ENCODE peak calls at places on chromosomes 13 and 19, in six cellular contexts. E is heart left ventricle, A is lung, K is ovary, B is Peyer's patch, V is tibial nerve. O is an unnamed sample. For H3K4me1, the result is how much of the 10 kb centered on the place peaks cover.

GRCh38 chr19:39297931-39298634 is 1.9 kb downstream of the IFNL1 start:
- DNase-seq in V (no peak), B (peak), A (no peak), K (no peak), E (no peak), O (no peak)

GRCh38 chr13:34308725-34309124 is 490.8 kb downstream of the RFC3 start:
- DNase-seq in A (no peak), V (no peak), B (no peak), K (no peak), E (no peak), O (no peak)

GRCh38 chr19:18460313-18460712 is 22.4 kb upstream of the ISYNA1 start:
- DNase-seq in V (peak), K (peak), B (no peak), A (no peak), E (peak), O (peak)

GRCh38 chr19:4866595-4867424 is 657 bp downstream of the PLIN3 start:
- DNase-seq in A (peak), V (peak), K (peak), B (peak), E (peak), O (peak)

GRCh38 chr19:43468354-43469159 is 3.1 kb upstream of the LYPD3 start:
- DNase-seq in B (no peak), A (no peak), V (no peak), K (no peak), E (no peak), O (no peak)

GRCh38 chr13:110546389-110546788 is 15.1 kb downstream of the RAB20 start:
- DNase-seq in V (no peak), A (no peak), K (no peak), B (no peak), E (no peak), O (no peak)

GRCh38 chr13:96091164-96091931 is 1.4 kb downstream of the HS6ST3 start:
- DNase-seq in V (no peak), K (no peak), B (no peak), A (no peak), E (peak), O (peak)

GRCh38 chr13:43544011-43544410 is 242.8 kb downstream of the ENOX1 start:
- DNase-seq in V (no peak), B (no peak), E (no peak), A (no peak), K (no peak), O (no peak)

GRCh38 chr13:94088742-94089141 is 390.7 kb downstream of the DCT start:
- DNase-seq in E (no peak), B (no peak), A (no peak), K (no peak), V (no peak), O (no peak)

GRCh38 chr19:31974290-31974689 is 371.1 kb upstream of the ZNF507 start:
- DNase-seq in K (no peak), E (no peak), V (no peak), B (no peak), A (no peak), O (no peak)

GRCh38 chr19:10433131-10433536 is 12.8 kb downstream of the PDE4A start:
- DNase-seq in K (no peak), B (no peak), V (no peak), E (no peak), A (no peak), O (no peak)

GRCh38 chr13:36026556-36026955 is 104.6 kb downstream of the DCLK1 start:
- DNase-seq in K (no peak), E (no peak), V (no peak), B (no peak), A (no peak), O (no peak)

GRCh38 chr19:43656436-43656835 is 13.5 kb downstream of the PLAUR start:
- DNase-seq in E (no peak), A (no peak), K (no peak), B (no peak), V (no peak), O (no peak)

GRCh38 chr13:31038834-31039552 is 106.5 kb downstream of the TEX26 start:
- DNase-seq in K (no peak), E (no peak), A (no peak), V (no peak), B (no peak), O (no peak)

GRCh38 chr19:42412223-42412622 is 15.0 kb downstream of the LIPE start:
- DNase-seq in E (no peak), K (no peak), B (no peak), V (no peak), A (no peak), O (peak)

GRCh38 chr13:51534075-51534817 is 50.0 kb upstream of the WDFY2 start:
- DNase-seq in E (peak), B (peak), A (no peak), K (no peak), V (no peak), O (peak)

GRCh38 chr19:49746206-49746958 is 16.7 kb downstream of the TSKS start:
- DNase-seq in A (peak), B (no peak), E (peak), K (peak), V (no peak), O (peak)

GRCh38 chr19:13347351-13347750 is 158.9 kb downstream of the CACNA1A start:
- DNase-seq in V (no peak), K (no peak), E (no peak), A (no peak), B (no peak), O (no peak)

GRCh38 chr13:44270153-44270552 is 103.5 kb upstream of the SERP2 start:
- DNase-seq in K (no peak), B (no peak), A (no peak), V (no peak), E (no peak), O (no peak)

GRCh38 chr19:31253816-31254551 is 95.3 kb downstream of the TSHZ3 start:
- DNase-seq in V (no peak), B (no peak), E (no peak), A (no peak), K (peak), O (no peak)

GRCh38 chr19:23547816-23548430 is 139.1 kb downstream of the ZNF675 start:
- DNase-seq in V (no peak), E (no peak), B (no peak), A (no peak), K (no peak), O (no peak)

DNA sequence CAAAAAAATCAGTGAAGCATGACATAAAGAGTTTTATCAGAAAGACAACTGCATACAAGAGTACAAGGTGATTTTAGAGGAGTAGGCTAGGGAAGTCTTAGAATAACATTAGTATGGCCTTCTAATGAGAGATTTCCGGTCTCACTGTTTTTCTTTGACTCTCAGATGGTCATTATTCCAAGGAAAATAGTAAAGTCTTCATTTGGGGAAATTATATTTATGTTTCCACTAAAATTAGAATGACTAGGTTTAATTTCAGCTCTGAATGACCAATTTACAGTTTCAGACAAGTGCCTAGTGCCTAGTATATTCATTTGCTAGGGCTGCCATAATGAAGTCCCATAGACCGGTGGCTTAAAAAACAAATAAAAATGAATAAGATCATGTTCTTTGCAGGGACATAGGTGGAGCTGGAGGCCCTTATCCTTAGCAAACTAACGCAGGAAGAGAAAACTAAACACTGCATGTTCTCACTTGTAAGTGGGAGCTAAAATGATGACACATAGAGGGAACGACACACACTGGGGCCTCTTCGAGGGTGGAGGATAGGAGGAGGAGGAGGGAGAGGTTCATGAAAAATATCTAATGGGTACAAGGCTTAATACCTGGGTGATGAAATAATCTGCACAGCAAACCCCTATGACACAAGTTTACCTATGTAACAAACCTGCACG is 303.1 kb downstream of the PCDH9 start:
- DNase-seq in E (no peak), A (no peak), V (no peak), B (no peak), K (no peak), O (no peak)
- H3K27ac ChIP-seq in E (no peak), A (no peak), V (no peak), B (no peak), K (no peak), O (no peak)

DNA sequence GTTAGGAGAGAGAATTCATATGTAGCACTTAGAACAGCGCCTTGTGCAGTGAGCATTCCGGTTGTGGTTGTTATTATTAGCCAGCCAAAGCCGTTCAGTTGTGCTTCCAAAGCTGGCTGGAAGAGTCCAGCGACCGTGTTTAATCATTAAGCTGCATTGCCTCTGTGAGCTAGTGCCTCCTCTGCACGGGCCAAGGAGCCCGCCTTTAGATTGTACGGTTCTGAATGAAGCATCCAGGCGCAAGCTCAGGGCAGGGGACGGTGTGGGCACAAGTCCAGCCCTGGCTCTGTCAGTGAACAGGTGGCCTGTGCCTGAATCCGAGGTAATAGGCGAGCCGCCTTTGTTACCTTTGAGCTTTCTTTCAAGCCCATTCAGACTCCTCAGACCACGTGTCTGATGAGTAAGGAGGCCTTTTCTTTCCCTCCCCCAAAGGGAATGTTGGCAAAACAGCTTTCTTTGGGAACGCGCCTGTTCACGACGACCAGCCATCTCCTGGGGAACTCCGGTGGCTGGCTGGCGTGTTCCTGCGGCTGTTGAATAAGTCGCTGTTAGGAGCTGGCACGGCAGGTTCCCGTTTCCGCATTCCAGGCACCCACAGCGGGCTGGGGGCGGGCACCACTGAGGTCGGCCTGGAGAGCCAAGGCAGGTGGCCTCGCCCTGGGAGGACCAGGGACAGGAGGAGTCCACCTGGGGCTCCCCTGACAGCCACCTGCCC is 25.1 kb downstream of the SIPA1L3 start:
- DNase-seq in K (peak), V (no peak), E (peak), A (peak), B (peak), O (peak)
- H3K4me1 ChIP-seq in K (under half), V (under half), E (under half), A (under half), B (under half), O (under half)

GRCh38 chr19:54325194-54325621 is 12.2 kb upstream of the LILRA5 start:
- DNase-seq in K (no peak), E (no peak), V (no peak), A (no peak), B (peak), O (no peak)

GRCh38 chr19:54324071-54324470 is 11.1 kb upstream of the LILRA5 start:
- DNase-seq in E (no peak), A (no peak), B (no peak), V (no peak), K (no peak), O (no peak)

GRCh38 chr19:54329476-54330165 is 9.3 kb downstream of the LILRA4 start:
- DNase-seq in E (no peak), K (no peak), B (no peak), A (no peak), V (no peak), O (no peak)

GRCh38 chr19:54320271-54320670 is 7.3 kb upstream of the LILRA5 start:
- DNase-seq in K (no peak), E (no peak), V (no peak), A (no peak), B (no peak), O (no peak)

GRCh38 chr19:54325631-54326030 is 12.7 kb upstream of the LILRA5 start:
- DNase-seq in E (no peak), V (no peak), K (no peak), A (no peak), B (no peak), O (no peak)
- H3K27ac ChIP-seq in E (no peak), V (no peak), K (no peak), A (no peak), B (no peak), O (no peak)

DNA sequence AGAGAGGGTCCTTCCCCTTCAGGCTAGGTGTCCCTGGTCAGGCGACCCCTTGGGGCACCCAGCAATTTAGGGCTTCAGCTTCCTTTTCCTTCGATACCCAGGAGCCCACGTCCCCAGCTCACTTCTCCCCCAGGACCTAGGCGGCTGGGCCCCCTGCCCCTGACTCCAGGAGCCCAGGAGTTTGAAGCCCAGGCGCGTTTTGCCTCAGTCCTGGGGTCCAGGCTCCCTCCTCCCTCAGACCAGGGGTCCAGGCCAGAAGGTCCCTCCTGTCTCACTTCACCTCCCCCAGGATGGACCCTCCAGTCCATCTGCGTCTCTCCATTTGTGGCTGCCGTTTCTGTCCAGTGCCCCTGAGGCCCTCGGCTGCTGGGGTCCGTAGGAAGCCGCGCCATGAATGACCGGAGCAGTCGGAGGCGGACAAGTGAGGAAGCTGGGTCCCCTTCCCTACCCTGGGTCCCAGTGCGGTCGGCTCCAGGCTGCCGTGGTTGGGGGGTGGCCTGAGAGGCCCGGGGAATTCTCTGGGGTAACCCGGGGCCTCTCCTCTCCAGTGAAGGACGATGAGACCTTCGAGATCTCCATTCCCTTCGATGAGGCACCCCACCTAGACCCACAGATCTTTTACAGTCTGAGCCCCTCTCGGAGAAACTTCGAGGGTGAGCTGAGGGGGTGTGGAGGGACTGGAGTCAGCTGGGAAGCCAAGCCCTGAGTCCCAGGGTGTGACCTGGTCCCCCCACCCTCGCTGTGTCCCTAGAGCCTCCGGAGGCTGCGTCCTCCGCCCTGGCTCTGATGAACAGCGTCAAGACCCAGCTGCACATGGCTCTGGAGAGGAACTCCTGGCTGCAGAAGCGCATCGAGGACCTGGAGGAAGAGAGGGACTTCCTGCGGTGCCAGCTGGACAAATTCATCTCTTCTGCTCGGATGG is 906 bp downstream of the CCDC106 start:
- DNase-seq in K (peak), V (no peak), B (no peak), A (no peak), E (no peak), O (no peak)
- H3K4me1 ChIP-seq in K (under half), V (under half), B (under half), A (under half), E (under half), O (under half)

GRCh38 chr19:53907193-53907581 is 1.9 kb upstream of the CACNG7 start:
- DNase-seq in K (no peak), B (no peak), E (no peak), A (no peak), V (no peak), O (peak)

GRCh38 chr19:53909471-53910169 is 542 bp downstream of the CACNG7 start:
- DNase-seq in A (no peak), K (no peak), E (no peak), V (no peak), B (no peak), O (peak)

GRCh38 chr19:53908933-53909415 is at the start of gene CACNG7:
- DNase-seq in V (no peak), K (no peak), E (no peak), B (no peak), A (no peak), O (no peak)

GRCh38 chr19:53907690-53908089 is 1.4 kb upstream of the CACNG7 start:
- DNase-seq in E (no peak), V (no peak), B (no peak), K (no peak), A (no peak), O (no peak)

GRCh38 chr19:53908106-53908932 is 759 bp upstream of the CACNG7 start:
- DNase-seq in A (no peak), V (no peak), K (peak), E (peak), B (no peak), O (peak)
- H3K27ac ChIP-seq in A (no peak), V (no peak), K (no peak), E (no peak), B (no peak), O (no peak)

GRCh38 chr13:33112745-33113144 is 96.5 kb downstream of the KL start:
- DNase-seq in K (no peak), V (no peak), E (peak), B (no peak), A (no peak), O (peak)

GRCh38 chr13:33116321-33117010 is 100.2 kb downstream of the KL start:
- DNase-seq in K (no peak), A (no peak), B (no peak), V (no peak), E (no peak), O (no peak)

GRCh38 chr13:33115274-33115673 is 99.1 kb downstream of the KL start:
- DNase-seq in K (no peak), E (no peak), A (no peak), V (no peak), B (no peak), O (no peak)

GRCh38 chr13:33111414-33112110 is 95.3 kb downstream of the KL start:
- DNase-seq in K (no peak), B (no peak), E (no peak), A (no peak), V (no peak), O (peak)

DNA sequence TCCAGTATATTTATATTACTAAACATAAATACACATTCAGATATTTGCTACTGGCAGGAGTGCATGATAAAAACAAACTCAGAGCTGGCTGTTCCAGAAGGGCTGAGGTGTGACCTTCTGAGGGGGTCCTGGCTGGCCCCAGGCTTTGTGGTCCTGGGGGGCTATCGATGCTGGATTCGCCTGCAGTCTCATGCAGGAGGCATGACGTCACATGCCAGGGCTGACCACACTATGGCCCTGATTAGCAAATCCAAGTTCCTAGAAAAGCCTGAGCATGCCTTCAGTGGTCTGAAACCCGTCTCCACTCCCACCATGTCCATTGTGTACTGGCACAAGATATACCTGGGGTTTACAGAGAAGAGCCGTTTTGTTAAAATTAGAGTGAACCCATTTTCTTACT is 97.9 kb downstream of the KL start:
- DNase-seq in E (no peak), A (no peak), K (no peak), V (no peak), B (no peak), O (no peak)
- H3K4me1 ChIP-seq in E (under half), A (under half), K (under half), V (under half), B (under half), O (under half)

GRCh38 chr19:7925171-7925837 is 631 bp downstream of the CTXN1 start:
- DNase-seq in K (peak), V (no peak), A (peak), E (peak), B (peak), O (peak)

GRCh38 chr19:7926727-7927604 is 1.0 kb upstream of the CTXN1 start:
- DNase-seq in V (no peak), A (no peak), K (peak), E (no peak), B (no peak), O (peak)

GRCh38 chr19:7927605-7928333 is 1.8 kb upstream of the CTXN1 start:
- DNase-seq in B (no peak), K (peak), E (no peak), A (no peak), V (no peak), O (peak)

GRCh38 chr19:7924651-7925170 is 1.2 kb downstream of the CTXN1 start:
- DNase-seq in B (no peak), A (no peak), E (no peak), V (no peak), K (no peak), O (peak)

GRCh38 chr19:7926021-7926726 is at the start of gene CTXN1:
- DNase-seq in V (peak), A (peak), K (peak), B (peak), E (peak), O (peak)
- H3K27ac ChIP-seq in V (peak), A (no peak), K (peak), B (no peak), E (no peak), O (no peak)